ENCODE peak calls at places on chromosomes 12 and 14, in nine cellular contexts. N, G, Y, W, S, F, E, T and I are unnamed samples.

GRCh38 chr12:64178122-64178521 is 44.0 kb downstream of the KICS2 start:
- DNase-seq in N (no peak), G (no peak), Y (no peak), W (peak; percentile 86), S (no peak), F (no peak), E (peak; percentile 96), T (no peak), I (no peak)

GRCh38 chr14:59455411-59455810 is 9.8 kb downstream of the GPR135 start:
- DNase-seq in N (no peak), G (no peak), Y (no peak), W (peak; percentile 40), S (no peak), F (no peak), E (peak; percentile 72), T (no peak), I (no peak)

GRCh38 chr14:23562822-23563472 is 4.6 kb downstream of the AP1G2 start:
- DNase-seq in N (peak; percentile 48), G (peak; percentile 58), Y (no peak), W (peak; percentile 67), S (peak; percentile 61), F (peak; percentile 74), E (peak; percentile 40), T (peak; percentile 74), I (no peak)

GRCh38 chr12:42084522-42084921 is 60.2 kb downstream of the GXYLT1 start:
- DNase-seq in N (no peak), G (no peak), Y (no peak), W (no peak), S (no peak), F (no peak), E (peak; percentile 37), T (no peak), I (no peak)

GRCh38 chr12:94596596-94596995 is 53.8 kb downstream of the TMCC3 start:
- DNase-seq in N (no peak), G (no peak), Y (no peak), W (no peak), S (no peak), F (no peak), E (peak; percentile 6), T (no peak), I (no peak)

GRCh38 chr14:69994002-69994401 is 114.8 kb downstream of the SMOC1 start:
- DNase-seq in N (no peak), G (no peak), Y (peak; percentile 44), W (no peak), S (no peak), F (no peak), E (peak; percentile 40), T (no peak), I (no peak)

GRCh38 chr12:106080111-106080732 is 58.5 kb downstream of the NUAK1 start:
- DNase-seq in N (no peak), G (peak; percentile 38), Y (no peak), W (peak; percentile 82), S (no peak), F (no peak), E (peak; percentile 64), T (no peak), I (no peak)

GRCh38 chr12:59459966-59460365 is 135.9 kb upstream of the SLC16A7 start:
- DNase-seq in N (no peak), G (no peak), Y (no peak), W (peak; percentile 29), S (no peak), F (no peak), E (peak; percentile 28), T (no peak), I (no peak)

GRCh38 chr12:113137861-113138783 is 2.6 kb upstream of the RASAL1 start:
- DNase-seq in N (no peak), G (no peak), Y (no peak), W (no peak), S (no peak), F (no peak), E (no peak), T (no peak), I (no peak)

GRCh38 chr14:77041837-77042557 is 13.5 kb upstream of the IRF2BPL start:
- DNase-seq in N (peak; percentile 63), G (peak; percentile 58), Y (peak; percentile 60), W (peak; percentile 96), S (no peak), F (peak; percentile 89), E (peak; percentile 98), T (peak; percentile 66), I (peak; percentile 80)

GRCh38 chr12:9943244-9943643 is 11.1 kb upstream of the CLEC2A start:
- DNase-seq in N (no peak), G (no peak), Y (no peak), W (no peak), S (no peak), F (no peak), E (no peak), T (no peak), I (no peak)

GRCh38 chr12:13359636-13360035 is 163.1 kb downstream of the EMP1 start:
- DNase-seq in N (no peak), G (no peak), Y (no peak), W (no peak), S (no peak), F (no peak), E (no peak), T (no peak), I (no peak)

GRCh38 chr14:91745329-91745728 is 13.4 kb upstream of the CATSPERB start:
- DNase-seq in N (no peak), G (no peak), Y (no peak), W (no peak), S (no peak), F (no peak), E (no peak), T (no peak), I (no peak)

GRCh38 chr12:56629459-56630179 is 507 bp downstream of the BAZ2A start:
- DNase-seq in N (peak; percentile 34), G (peak; percentile 32), Y (peak; percentile 33), W (peak; percentile 42), S (no peak), F (no peak), E (no peak), T (peak; percentile 55), I (peak; percentile 34)

GRCh38 chr12:228846-229200 is 14.9 kb upstream of the SLC6A12 start:
- DNase-seq in N (no peak), G (peak; percentile 10), Y (no peak), W (no peak), S (no peak), F (no peak), E (no peak), T (no peak), I (no peak)

GRCh38 chr12:130563322-130563721 is 152.8 kb downstream of the RIMBP2 start:
- DNase-seq in N (no peak), G (no peak), Y (no peak), W (no peak), S (no peak), F (no peak), E (no peak), T (no peak), I (no peak)

GRCh38 chr12:75997658-75998057 is 33.9 kb downstream of the PHLDA1 start:
- DNase-seq in N (no peak), G (no peak), Y (no peak), W (no peak), S (no peak), F (no peak), E (no peak), T (no peak), I (no peak)

GRCh38 chr12:124480469-124481256 is 86.7 kb downstream of the NCOR2 start:
- DNase-seq in N (peak; percentile 56), G (peak; percentile 89), Y (peak; percentile 55), W (peak; percentile 79), S (no peak), F (no peak), E (peak; percentile 47), T (peak; percentile 75), I (peak; percentile 71)
- H3K27ac ChIP-seq in N (peak overlapping the region; percentile 72), G (no peak overlapping the region), Y (peak overlapping the region; percentile 22), W (peak overlapping the region; percentile 58), S (no peak overlapping the region), F (peak overlapping the region; percentile 79), E (no peak overlapping the region), T (peak overlapping the region; percentile 48), I (peak overlapping the region; percentile 50)

DNA sequence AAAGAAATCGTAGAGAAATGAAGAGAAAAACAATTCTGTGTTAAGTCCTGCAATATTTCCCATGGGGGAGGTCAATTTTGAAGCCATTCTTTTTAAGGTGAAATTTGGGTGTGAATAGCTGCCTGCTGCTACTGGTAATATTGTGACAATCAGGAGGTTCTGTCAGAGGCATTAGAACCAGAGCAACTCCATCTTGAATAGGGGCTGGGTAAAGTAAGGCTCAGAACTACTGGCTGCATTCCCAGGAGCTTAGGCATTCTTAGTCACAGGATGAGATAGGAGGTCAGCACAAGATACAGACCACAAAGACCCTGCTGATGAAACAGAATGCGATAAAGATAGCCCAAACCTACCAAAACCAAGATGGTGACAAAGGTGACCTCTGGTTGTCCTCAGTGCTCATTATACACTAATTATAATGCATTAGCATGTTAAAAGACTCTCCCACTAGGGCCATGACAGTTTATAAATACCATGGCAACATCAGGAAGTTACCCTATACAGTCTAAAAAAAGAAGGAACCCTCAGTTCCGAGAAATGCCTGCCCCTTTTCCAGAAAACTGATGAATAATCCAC is 24.8 kb upstream of the MTHFD1 start:
- DNase-seq in N (no peak), G (no peak), Y (no peak), W (peak; percentile 46), S (no peak), F (no peak), E (peak; percentile 83), T (no peak), I (no peak)
- H3K27ac ChIP-seq in N (no peak overlapping the region), G (no peak overlapping the region), Y (no peak overlapping the region), W (no peak overlapping the region), S (no peak overlapping the region), F (no peak overlapping the region), E (no peak overlapping the region), T (no peak overlapping the region), I (no peak overlapping the region)

GRCh38 chr12:65871865-65872645 is 47.8 kb downstream of the HMGA2 start:
- DNase-seq in N (no peak), G (no peak), Y (no peak), W (no peak), S (no peak), F (no peak), E (no peak), T (no peak), I (no peak)
- H3K27ac ChIP-seq in N (no peak overlapping the region), G (no peak overlapping the region), Y (no peak overlapping the region), W (no peak overlapping the region), S (no peak overlapping the region), F (no peak overlapping the region), E (no peak overlapping the region), T (no peak overlapping the region), I (no peak overlapping the region)

GRCh38 chr12:107459649-107460048 is 225.9 kb upstream of the PWP1 start:
- DNase-seq in N (no peak), G (no peak), Y (no peak), W (no peak), S (no peak), F (no peak), E (no peak), T (no peak), I (no peak)
- H3K27ac ChIP-seq in N (no peak overlapping the region), G (no peak overlapping the region), Y (no peak overlapping the region), W (no peak overlapping the region), S (no peak overlapping the region), F (no peak overlapping the region), E (no peak overlapping the region), T (no peak overlapping the region), I (no peak overlapping the region)